ENCODE peak calls at places on chromosomes 16 and 17, in five cellular contexts. S is lower leg skin; A is stimulated activated CD8-positive, alpha-beta memory T cell treated with anti-CD3 and anti-CD28 coated beads, Interleukin-7, amount 100 ng/mL, for 24 hours; E is left ventricle myocardium superior; Z is HL-60. R is an unnamed sample.

GRCh38 chr17:62658136-62658535 is 30.7 kb downstream of the MRC2 start:
- DNase-seq in A (no peak), Z (no peak), E (no peak), S (no peak), R (no peak)

GRCh38 chr17:42565523-42566214 is 1.2 kb upstream of the MLX start:
- DNase-seq in S (no peak), E (peak; percentile 32), Z (no peak), A (no peak), R (no peak)

GRCh38 chr17:4247981-4248388 is 15.8 kb downstream of the ANKFY1 start:
- DNase-seq in A (no peak), Z (no peak), S (peak; percentile 58), E (no peak), R (no peak)

GRCh38 chr16:30786936-30787612 is at the start of gene ZNF629:
- DNase-seq in Z (peak; percentile 44), E (peak; percentile 78), A (no peak), S (peak; percentile 62), R (peak; percentile 88)

GRCh38 chr16:67115649-67116048 is 5.9 kb downstream of the PHAF1 start:
- DNase-seq in S (no peak), E (no peak), A (no peak), Z (no peak), R (no peak)

GRCh38 chr16:55444754-55445485 is 34.1 kb upstream of the MMP2 start:
- DNase-seq in E (peak; percentile 63), Z (peak; percentile 77), S (peak; percentile 52), A (no peak), R (peak; percentile 51)

GRCh38 chr17:73419896-73420295 is 108.1 kb upstream of the CDC42EP4 start:
- DNase-seq in A (no peak), S (no peak), Z (no peak), E (no peak), R (no peak)

GRCh38 chr16:87062569-87063442 is 254.4 kb downstream of the C16orf95 start:
- DNase-seq in Z (peak; percentile 26), S (no peak), A (peak; percentile 33), E (peak; percentile 81), R (peak; percentile 91)

GRCh38 chr17:47694818-47695663 is 1.1 kb downstream of the TBKBP1 start:
- DNase-seq in S (peak; percentile 36), Z (peak; percentile 86), A (no peak), E (peak; percentile 82), R (peak; percentile 92)

GRCh38 chr16:89037261-89038152 is 56.1 kb upstream of the ACSF3 start:
- DNase-seq in S (no peak), Z (peak; percentile 27), E (peak; percentile 51), A (no peak), R (peak; percentile 67)

GRCh38 chr16:48081656-48082055 is 74.1 kb downstream of the ABCC12 start:
- DNase-seq in Z (no peak), A (no peak), S (no peak), E (no peak), R (no peak)

GRCh38 chr17:59851431-59852375 is 41.0 kb downstream of the TUBD1 start:
- DNase-seq in S (peak; percentile 79), E (no peak), A (no peak), Z (no peak), R (no peak)

GRCh38 chr16:51880776-51881175 is 666.2 kb downstream of the TOX3 start:
- DNase-seq in A (no peak), Z (no peak), S (no peak), E (no peak), R (no peak)

GRCh38 chr17:50939795-50940684 is 73.9 kb upstream of the TOB1 start:
- DNase-seq in E (no peak), S (no peak), Z (no peak), A (no peak), R (peak; percentile 50)

GRCh38 chr16:85421338-85422123 is 191.6 kb upstream of the GSE1 start:
- DNase-seq in E (peak; percentile 24), S (no peak), Z (no peak), A (no peak), R (no peak)

GRCh38 chr16:1134776-1135458 is 18.0 kb upstream of the CACNA1H start:
- DNase-seq in Z (no peak), S (no peak), E (no peak), A (no peak), R (no peak)

R was measured in right cardiac atrium.